ENCODE peak calls at places on chromosomes 1 and 21, in eight cellular contexts. One of them, this sample, is unnamed.
A peak's percentile ranks its signal among the peaks of the same experiment; 100 is the strongest.

GRCh38 chr1:1185101-1185765 is 11.6 kb downstream of the TTLL10 start:
- DNase-seq in EL: no peak
- DNase-seq in Caco-2: peak; percentile 17
- DNase-seq in NB4: no peak
- DNase-seq in Right ventricle myocardium inferior: peak; percentile 67
- DNase-seq in GM04503: no peak
- DNase-seq in GM04504: no peak
- DNase-seq in activated naive CD4-positive, alpha-beta T cell: no peak
- DNase-seq in this sample: no peak

GRCh38 chr1:46457178-46457577 is 32.5 kb upstream of the DMBX1 start:
- DNase-seq in EL: no peak
- DNase-seq in Caco-2: no peak
- DNase-seq in NB4: no peak
- DNase-seq in Right ventricle myocardium inferior: no peak
- DNase-seq in GM04503: no peak
- DNase-seq in GM04504: no peak
- DNase-seq in activated naive CD4-positive, alpha-beta T cell: no peak
- DNase-seq in this sample: no peak

GRCh38 chr1:2939041-2939552 is 82.2 kb upstream of the ACTRT2 start:
- DNase-seq in EL: no peak
- DNase-seq in Caco-2: no peak
- DNase-seq in NB4: no peak
- DNase-seq in Right ventricle myocardium inferior: peak; percentile 53
- DNase-seq in GM04503: no peak
- DNase-seq in GM04504: no peak
- DNase-seq in activated naive CD4-positive, alpha-beta T cell: no peak
- DNase-seq in this sample: no peak

GRCh38 chr1:209741889-209742288 is 14.0 kb upstream of the TRAF3IP3 start:
- DNase-seq in EL: no peak
- DNase-seq in Caco-2: no peak
- DNase-seq in NB4: no peak
- DNase-seq in Right ventricle myocardium inferior: no peak
- DNase-seq in GM04503: no peak
- DNase-seq in GM04504: no peak
- DNase-seq in activated naive CD4-positive, alpha-beta T cell: no peak
- DNase-seq in this sample: no peak

GRCh38 chr21:35254006-35254751 is 205.1 kb upstream of the RUNX1 start:
- DNase-seq in EL: peak; percentile 72
- DNase-seq in Caco-2: no peak
- DNase-seq in NB4: peak; percentile 53
- DNase-seq in Right ventricle myocardium inferior: no peak
- DNase-seq in GM04503: peak; percentile 73
- DNase-seq in GM04504: peak; percentile 75
- DNase-seq in activated naive CD4-positive, alpha-beta T cell: no peak
- DNase-seq in this sample: no peak

GRCh38 chr1:20137604-20138003 is 1.5 kb upstream of the PLA2G2F start:
- DNase-seq in EL: no peak
- DNase-seq in Caco-2: no peak
- DNase-seq in NB4: no peak
- DNase-seq in Right ventricle myocardium inferior: no peak
- DNase-seq in GM04503: no peak
- DNase-seq in GM04504: no peak
- DNase-seq in activated naive CD4-positive, alpha-beta T cell: no peak
- DNase-seq in this sample: no peak

GRCh38 chr21:35988396-35989140 is 71.8 kb downstream of the SETD4 start:
- DNase-seq in EL: no peak
- DNase-seq in Caco-2: no peak
- DNase-seq in NB4: peak; percentile 46
- DNase-seq in Right ventricle myocardium inferior: no peak
- DNase-seq in GM04503: no peak
- DNase-seq in GM04504: peak; percentile 10
- DNase-seq in activated naive CD4-positive, alpha-beta T cell: no peak
- DNase-seq in this sample: no peak

GRCh38 chr1:68346192-68346808 is 103.5 kb downstream of the RPE65 start:
- DNase-seq in EL: peak; percentile 40
- DNase-seq in Caco-2: no peak
- DNase-seq in NB4: peak; percentile 27
- DNase-seq in Right ventricle myocardium inferior: no peak
- DNase-seq in GM04503: no peak
- DNase-seq in GM04504: no peak
- DNase-seq in activated naive CD4-positive, alpha-beta T cell: no peak
- DNase-seq in this sample: no peak

GRCh38 chr1:229452956-229453801 is 19.3 kb upstream of the ACTA1 start:
- DNase-seq in EL: no peak
- DNase-seq in Caco-2: no peak
- DNase-seq in NB4: peak; percentile 47
- DNase-seq in Right ventricle myocardium inferior: no peak
- DNase-seq in GM04503: no peak
- DNase-seq in GM04504: no peak
- DNase-seq in activated naive CD4-positive, alpha-beta T cell: no peak
- DNase-seq in this sample: no peak